ENCODE peak calls at places on chromosomes 16 and 17, in eight cellular contexts. One of them, this sample, is unnamed.

GRCh38 chr17:32020943-32021617 is 13.9 kb downstream of the LRRC37B start:
- DNase-seq in upper lobe of left lung: no peak
- DNase-seq in right lobe of liver: no peak
- DNase-seq in psoas muscle: no peak
- DNase-seq in A549: no peak
- DNase-seq in ovary: no peak
- DNase-seq in K562: no peak
- DNase-seq in neuronal stem cell: no peak
- DNase-seq in this sample: no peak

GRCh38 chr17:73064084-73064938 is 28.2 kb downstream of the SLC39A11 start:
- DNase-seq in upper lobe of left lung: no peak
- DNase-seq in right lobe of liver: no peak
- DNase-seq in psoas muscle: peak; percentile 22
- DNase-seq in A549: no peak
- DNase-seq in ovary: no peak
- DNase-seq in K562: no peak
- DNase-seq in neuronal stem cell: no peak
- DNase-seq in this sample: peak; percentile 38

GRCh38 chr16:22075043-22075757 is 17.1 kb upstream of the VWA3A start:
- DNase-seq in upper lobe of left lung: no peak
- DNase-seq in right lobe of liver: no peak
- DNase-seq in psoas muscle: no peak
- DNase-seq in A549: no peak
- DNase-seq in ovary: no peak
- DNase-seq in K562: no peak
- DNase-seq in neuronal stem cell: no peak
- DNase-seq in this sample: no peak

GRCh38 chr16:82586130-82586529 is 40.6 kb upstream of the CDH13 start:
- DNase-seq in upper lobe of left lung: no peak
- DNase-seq in right lobe of liver: no peak
- DNase-seq in psoas muscle: no peak
- DNase-seq in A549: no peak
- DNase-seq in ovary: no peak
- DNase-seq in K562: no peak
- DNase-seq in neuronal stem cell: no peak
- DNase-seq in this sample: no peak

GRCh38 chr17:12983986-12984932 is 33.6 kb downstream of the ELAC2 start:
- DNase-seq in upper lobe of left lung: no peak
- DNase-seq in right lobe of liver: peak; percentile 87
- DNase-seq in psoas muscle: peak; percentile 86
- DNase-seq in A549: no peak
- DNase-seq in ovary: peak; percentile 63
- DNase-seq in K562: no peak
- DNase-seq in neuronal stem cell: no peak
- DNase-seq in this sample: peak; percentile 61

GRCh38 chr17:1275962-1276736 is 3.3 kb upstream of the TRARG1 start:
- DNase-seq in upper lobe of left lung: peak; percentile 49
- DNase-seq in right lobe of liver: peak; percentile 68
- DNase-seq in psoas muscle: peak; percentile 70
- DNase-seq in A549: peak; percentile 54
- DNase-seq in ovary: peak; percentile 66
- DNase-seq in K562: peak; percentile 60
- DNase-seq in neuronal stem cell: peak; percentile 74
- DNase-seq in this sample: peak; percentile 62

GRCh38 chr17:72465191-72466024 is 344.6 kb downstream of the SOX9 start:
- DNase-seq in upper lobe of left lung: no peak
- DNase-seq in right lobe of liver: no peak
- DNase-seq in psoas muscle: no peak
- DNase-seq in A549: peak; percentile 98
- DNase-seq in ovary: no peak
- DNase-seq in K562: no peak
- DNase-seq in neuronal stem cell: no peak
- DNase-seq in this sample: no peak

GRCh38 chr16:81405702-81406113 is 38.9 kb upstream of the CMIP start:
- DNase-seq in upper lobe of left lung: no peak
- DNase-seq in right lobe of liver: no peak
- DNase-seq in psoas muscle: no peak
- DNase-seq in A549: peak; percentile 99
- DNase-seq in ovary: no peak
- DNase-seq in K562: peak; percentile 58
- DNase-seq in neuronal stem cell: no peak
- DNase-seq in this sample: no peak

GRCh38 chr17:12691173-12691572 is 25.5 kb downstream of the MYOCD start:
- DNase-seq in upper lobe of left lung: no peak
- DNase-seq in right lobe of liver: no peak
- DNase-seq in psoas muscle: peak; percentile 15
- DNase-seq in A549: no peak
- DNase-seq in ovary: peak; percentile 28
- DNase-seq in K562: no peak
- DNase-seq in neuronal stem cell: no peak
- DNase-seq in this sample: no peak

GRCh38 chr17:74971069-74971841 is 1.3 kb downstream of the HID1 start:
- DNase-seq in upper lobe of left lung: no peak
- DNase-seq in right lobe of liver: no peak
- DNase-seq in psoas muscle: no peak
- DNase-seq in A549: no peak
- DNase-seq in ovary: no peak
- DNase-seq in K562: no peak
- DNase-seq in neuronal stem cell: no peak
- DNase-seq in this sample: no peak

GRCh38 chr17:59423137-59423703 is 91.8 kb downstream of the YPEL2 start:
- DNase-seq in upper lobe of left lung: no peak
- DNase-seq in right lobe of liver: peak; percentile 28
- DNase-seq in psoas muscle: peak; percentile 73
- DNase-seq in A549: peak; percentile 68
- DNase-seq in ovary: peak; percentile 51
- DNase-seq in K562: peak; percentile 77
- DNase-seq in neuronal stem cell: no peak
- DNase-seq in this sample: peak; percentile 68

GRCh38 chr16:27204232-27204915 is 1.0 kb downstream of the KDM8 start:
- DNase-seq in upper lobe of left lung: no peak
- DNase-seq in right lobe of liver: no peak
- DNase-seq in psoas muscle: no peak
- DNase-seq in A549: no peak
- DNase-seq in ovary: no peak
- DNase-seq in K562: no peak
- DNase-seq in neuronal stem cell: no peak
- DNase-seq in this sample: no peak

GRCh38 chr16:19005561-19006445 is 22.1 kb downstream of the TMC7 start:
- DNase-seq in upper lobe of left lung: no peak
- DNase-seq in right lobe of liver: no peak
- DNase-seq in psoas muscle: peak; percentile 49
- DNase-seq in A549: peak; percentile 76
- DNase-seq in ovary: no peak
- DNase-seq in K562: no peak
- DNase-seq in neuronal stem cell: no peak
- DNase-seq in this sample: peak; percentile 74

GRCh38 chr16:76943936-76944335 is 247.1 kb upstream of the MON1B start:
- DNase-seq in upper lobe of left lung: no peak
- DNase-seq in right lobe of liver: no peak
- DNase-seq in psoas muscle: no peak
- DNase-seq in A549: no peak
- DNase-seq in ovary: no peak
- DNase-seq in K562: no peak
- DNase-seq in neuronal stem cell: no peak
- DNase-seq in this sample: no peak

GRCh38 chr16:76941091-76941490 is 249.9 kb upstream of the MON1B start:
- DNase-seq in upper lobe of left lung: no peak
- DNase-seq in right lobe of liver: no peak
- DNase-seq in psoas muscle: no peak
- DNase-seq in A549: no peak
- DNase-seq in ovary: no peak
- DNase-seq in K562: no peak
- DNase-seq in neuronal stem cell: no peak
- DNase-seq in this sample: no peak

GRCh38 chr16:76947694-76948093 is 243.3 kb upstream of the MON1B start:
- DNase-seq in upper lobe of left lung: no peak
- DNase-seq in right lobe of liver: no peak
- DNase-seq in psoas muscle: no peak
- DNase-seq in A549: no peak
- DNase-seq in ovary: no peak
- DNase-seq in K562: no peak
- DNase-seq in neuronal stem cell: no peak
- DNase-seq in this sample: no peak

GRCh38 chr16:76942089-76942488 is 248.9 kb upstream of the MON1B start:
- DNase-seq in upper lobe of left lung: no peak
- DNase-seq in right lobe of liver: no peak
- DNase-seq in psoas muscle: no peak
- DNase-seq in A549: no peak
- DNase-seq in ovary: no peak
- DNase-seq in K562: no peak
- DNase-seq in neuronal stem cell: no peak
- DNase-seq in this sample: no peak

DNA sequence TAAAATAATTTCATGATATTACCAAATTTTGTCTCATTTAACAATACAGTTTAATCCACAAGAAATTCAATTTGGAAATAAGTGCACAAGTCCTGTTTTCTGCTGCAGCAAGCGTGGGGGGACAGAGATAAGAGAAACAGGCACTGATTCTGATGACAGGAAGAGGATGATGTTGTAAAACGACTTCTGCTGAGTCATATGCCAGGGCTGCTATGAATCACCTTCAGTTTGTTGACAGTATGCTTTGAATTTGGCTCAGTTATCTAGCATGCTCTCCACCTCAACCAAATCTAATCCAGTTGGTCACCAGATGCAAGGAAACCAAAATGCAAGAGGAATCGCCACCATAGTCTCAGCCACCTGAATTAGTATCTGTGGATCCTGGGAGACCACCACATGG is 244.1 kb upstream of the MON1B start:
- DNase-seq in upper lobe of left lung: no peak
- DNase-seq in right lobe of liver: no peak
- DNase-seq in psoas muscle: no peak
- DNase-seq in A549: peak; percentile 92
- DNase-seq in ovary: no peak
- DNase-seq in K562: peak; percentile 22
- DNase-seq in neuronal stem cell: no peak
- DNase-seq in this sample: no peak
- H3K27ac ChIP-seq in upper lobe of left lung: no peak overlapping the region
- H3K27ac ChIP-seq in right lobe of liver: no peak overlapping the region
- H3K27ac ChIP-seq in psoas muscle: peak overlapping the region; percentile 76
- H3K27ac ChIP-seq in A549: peak overlapping the region; percentile 89
- H3K27ac ChIP-seq in ovary: no peak overlapping the region
- H3K27ac ChIP-seq in K562: no peak overlapping the region
- H3K27ac ChIP-seq in neuronal stem cell: no peak overlapping the region
- H3K27ac ChIP-seq in this sample: no peak overlapping the region

DNA sequence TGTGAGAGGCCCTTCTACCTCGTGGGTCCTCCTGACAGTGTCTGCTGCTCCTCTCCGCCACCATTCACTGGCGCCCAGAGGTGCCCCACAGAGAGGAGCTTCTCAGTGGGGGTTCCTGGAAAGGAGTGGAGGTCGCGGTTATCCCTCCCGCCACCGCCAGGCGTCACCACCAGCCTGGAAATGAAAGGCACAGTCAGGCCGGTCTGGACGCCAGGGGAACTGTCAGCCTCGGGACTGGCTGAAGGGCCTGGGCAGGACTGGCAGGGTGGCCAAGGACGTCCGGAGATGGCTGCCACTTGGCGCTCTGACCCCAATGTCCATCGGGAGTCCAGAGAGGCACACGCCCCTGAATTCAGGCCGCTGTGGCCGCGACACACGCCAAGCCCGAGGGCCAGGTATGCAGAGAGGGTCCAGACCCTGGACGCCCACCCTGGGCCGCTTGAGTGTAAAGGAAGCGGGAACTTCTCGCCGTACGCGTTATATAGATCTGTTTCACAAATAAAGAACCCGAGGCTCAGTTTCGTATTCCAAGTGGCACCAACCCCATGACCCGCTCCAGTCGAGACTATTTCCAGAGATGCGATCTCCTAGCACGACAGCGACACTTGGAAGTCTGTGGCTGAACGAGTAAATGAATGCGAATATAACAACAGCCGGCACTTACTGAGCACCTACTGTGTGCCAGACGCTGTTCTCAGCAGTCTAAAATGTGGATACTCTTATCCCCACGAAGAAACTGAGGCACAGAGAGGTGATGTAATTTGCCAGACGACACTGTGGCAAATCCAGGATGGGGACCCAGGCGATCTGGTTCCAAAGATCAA is 7.6 kb upstream of the NXPH3 start:
- DNase-seq in upper lobe of left lung: peak; percentile 93
- DNase-seq in right lobe of liver: peak; percentile 92
- DNase-seq in psoas muscle: peak; percentile 92
- DNase-seq in A549: peak; percentile 92
- DNase-seq in ovary: peak; percentile 92
- DNase-seq in K562: peak; percentile 63
- DNase-seq in neuronal stem cell: peak; percentile 79
- DNase-seq in this sample: peak; percentile 93
- H3K4me3 ChIP-seq in upper lobe of left lung: peak overlapping the region; percentile 54
- H3K4me3 ChIP-seq in right lobe of liver: peak overlapping the region; percentile 49
- H3K4me3 ChIP-seq in psoas muscle: peak overlapping the region; percentile 73
- H3K4me3 ChIP-seq in A549: peak overlapping the region; percentile 48
- H3K4me3 ChIP-seq in ovary: peak overlapping the region; percentile 29
- H3K4me3 ChIP-seq in K562: no peak overlapping the region
- H3K4me3 ChIP-seq in neuronal stem cell: peak overlapping the region; percentile 23
- H3K4me3 ChIP-seq in this sample: peak overlapping the region; percentile 31

DNA sequence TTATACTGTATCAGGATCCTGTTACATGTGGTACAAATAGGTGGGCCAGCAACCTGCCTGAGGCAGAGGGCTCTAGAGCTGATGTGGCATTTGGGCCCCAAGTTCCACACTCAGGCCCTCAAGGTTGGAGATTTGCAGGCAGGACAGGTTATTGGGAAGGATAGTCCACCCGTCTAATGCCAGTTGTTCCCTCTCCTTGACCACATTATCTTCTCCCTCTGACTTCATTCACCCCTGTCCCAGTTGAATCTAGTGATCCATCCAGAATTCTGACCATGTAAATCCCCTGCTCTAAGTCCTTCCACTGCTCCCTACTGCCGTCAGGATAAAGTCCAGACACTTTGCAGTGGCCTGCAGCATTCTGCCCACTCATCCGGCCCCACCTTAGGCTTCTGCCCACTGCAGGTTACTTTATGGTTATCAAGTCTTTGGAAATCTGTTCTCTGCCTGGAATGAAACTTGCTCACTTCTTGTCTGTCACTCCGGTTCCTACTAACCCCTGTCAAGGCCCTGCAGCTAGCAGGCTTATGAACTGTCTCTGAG is 1.9 kb upstream of the NFATC3 start:
- DNase-seq in upper lobe of left lung: no peak
- DNase-seq in right lobe of liver: no peak
- DNase-seq in psoas muscle: no peak
- DNase-seq in A549: no peak
- DNase-seq in ovary: no peak
- DNase-seq in K562: no peak
- DNase-seq in neuronal stem cell: no peak
- DNase-seq in this sample: no peak
- H3K27ac ChIP-seq in upper lobe of left lung: peak overlapping the region; percentile 100
- H3K27ac ChIP-seq in right lobe of liver: peak overlapping the region; percentile 96
- H3K27ac ChIP-seq in psoas muscle: peak overlapping the region; percentile 90
- H3K27ac ChIP-seq in A549: no peak overlapping the region
- H3K27ac ChIP-seq in ovary: no peak overlapping the region
- H3K27ac ChIP-seq in K562: peak overlapping the region; percentile 97
- H3K27ac ChIP-seq in neuronal stem cell: no peak overlapping the region
- H3K27ac ChIP-seq in this sample: peak overlapping the region; percentile 99

DNA sequence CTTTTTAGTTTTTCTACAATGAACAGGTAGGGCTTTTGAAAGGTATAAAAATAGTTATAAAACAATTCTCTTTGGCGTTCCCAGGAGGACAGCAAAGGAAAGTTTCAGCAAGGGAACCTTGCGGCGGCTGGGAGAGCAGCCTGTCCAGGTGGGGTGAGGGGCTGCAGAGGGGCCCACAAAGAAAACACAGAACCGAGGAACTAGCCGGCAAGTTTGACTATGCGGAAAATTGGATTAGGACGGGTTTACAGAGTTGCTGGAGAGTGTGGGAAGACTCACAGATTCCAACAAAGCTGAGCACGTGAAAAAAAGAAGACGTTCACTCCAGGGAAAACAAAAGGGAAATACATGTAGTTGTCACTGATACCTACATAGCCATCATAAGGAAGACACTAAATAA is 40.2 kb upstream of the METTL16 start:
- DNase-seq in upper lobe of left lung: no peak
- DNase-seq in right lobe of liver: no peak
- DNase-seq in psoas muscle: no peak
- DNase-seq in A549: no peak
- DNase-seq in ovary: no peak
- DNase-seq in K562: no peak
- DNase-seq in neuronal stem cell: peak; percentile 81
- DNase-seq in this sample: no peak
- H3K4me3 ChIP-seq in upper lobe of left lung: no peak overlapping the region
- H3K4me3 ChIP-seq in right lobe of liver: no peak overlapping the region
- H3K4me3 ChIP-seq in psoas muscle: no peak overlapping the region
- H3K4me3 ChIP-seq in A549: no peak overlapping the region
- H3K4me3 ChIP-seq in ovary: no peak overlapping the region
- H3K4me3 ChIP-seq in K562: no peak overlapping the region
- H3K4me3 ChIP-seq in neuronal stem cell: no peak overlapping the region
- H3K4me3 ChIP-seq in this sample: no peak overlapping the region

This sample was measured in heart left ventricle.